ENCODE peak calls at places on chromosomes 12 and 14, in five cellular contexts. One of them, this sample, is unnamed.

GRCh38 chr14:97723834-97724770 is 926.9 kb downstream of the VRK1 start:
- DNase-seq in tibial artery: no peak
- DNase-seq in A673: no peak
- DNase-seq in WERI-Rb-1: no peak
- DNase-seq in mucosa of descending colon: no peak
- DNase-seq in this sample: no peak

GRCh38 chr14:101968186-101968585 is 3.8 kb downstream of the DYNC1H1 start:
- DNase-seq in tibial artery: no peak
- DNase-seq in A673: no peak
- DNase-seq in WERI-Rb-1: no peak
- DNase-seq in mucosa of descending colon: no peak
- DNase-seq in this sample: no peak

GRCh38 chr12:40446385-40446784 is 221.6 kb downstream of the LRRK2 start:
- DNase-seq in tibial artery: no peak
- DNase-seq in A673: peak
- DNase-seq in WERI-Rb-1: no peak
- DNase-seq in mucosa of descending colon: no peak
- DNase-seq in this sample: peak

GRCh38 chr12:98780261-98780660 is 135.2 kb downstream of the APAF1 start:
- DNase-seq in tibial artery: no peak
- DNase-seq in A673: no peak
- DNase-seq in WERI-Rb-1: no peak
- DNase-seq in mucosa of descending colon: no peak
- DNase-seq in this sample: no peak

GRCh38 chr12:48977290-48978281 is 536 bp upstream of the WNT1 start:
- DNase-seq in tibial artery: no peak
- DNase-seq in A673: peak
- DNase-seq in WERI-Rb-1: peak
- DNase-seq in mucosa of descending colon: peak
- DNase-seq in this sample: no peak

GRCh38 chr12:89172224-89172623 is 180.1 kb downstream of the DUSP6 start:
- DNase-seq in tibial artery: no peak
- DNase-seq in A673: no peak
- DNase-seq in WERI-Rb-1: no peak
- DNase-seq in mucosa of descending colon: no peak
- DNase-seq in this sample: no peak

GRCh38 chr12:9687228-9687627 is 17.7 kb downstream of the CLEC2D start:
- DNase-seq in tibial artery: no peak
- DNase-seq in A673: peak
- DNase-seq in WERI-Rb-1: no peak
- DNase-seq in mucosa of descending colon: no peak
- DNase-seq in this sample: peak

GRCh38 chr14:30573203-30573814 is 14.4 kb downstream of the G2E3 start:
- DNase-seq in tibial artery: no peak
- DNase-seq in A673: no peak
- DNase-seq in WERI-Rb-1: no peak
- DNase-seq in mucosa of descending colon: no peak
- DNase-seq in this sample: no peak

GRCh38 chr14:22159968-22160367 is 429.1 kb downstream of the DAD1 start:
- DNase-seq in tibial artery: no peak
- DNase-seq in A673: peak
- DNase-seq in WERI-Rb-1: no peak
- DNase-seq in mucosa of descending colon: peak
- DNase-seq in this sample: no peak

GRCh38 chr14:99522025-99522401 is 40.8 kb downstream of the CCNK start:
- DNase-seq in tibial artery: no peak
- DNase-seq in A673: no peak
- DNase-seq in WERI-Rb-1: no peak
- DNase-seq in mucosa of descending colon: no peak
- DNase-seq in this sample: no peak

GRCh38 chr14:51430600-51430999 is 190.6 kb downstream of the TMX1 start:
- DNase-seq in tibial artery: no peak
- DNase-seq in A673: no peak
- DNase-seq in WERI-Rb-1: no peak
- DNase-seq in mucosa of descending colon: no peak
- DNase-seq in this sample: no peak

GRCh38 chr12:24600559-24600958 is 348.3 kb downstream of the BCAT1 start:
- DNase-seq in tibial artery: no peak
- DNase-seq in A673: peak
- DNase-seq in WERI-Rb-1: no peak
- DNase-seq in mucosa of descending colon: no peak
- DNase-seq in this sample: no peak

GRCh38 chr14:87615822-87616679 is 376.9 kb downstream of the GALC start:
- DNase-seq in tibial artery: peak
- DNase-seq in A673: peak
- DNase-seq in WERI-Rb-1: peak
- DNase-seq in mucosa of descending colon: peak
- DNase-seq in this sample: no peak

GRCh38 chr12:52043386-52044212 is 7.6 kb upstream of the NR4A1 start:
- DNase-seq in tibial artery: peak
- DNase-seq in A673: no peak
- DNase-seq in WERI-Rb-1: no peak
- DNase-seq in mucosa of descending colon: no peak
- DNase-seq in this sample: no peak

GRCh38 chr14:26636571-26636970 is 38.7 kb upstream of the NOVA1 start:
- DNase-seq in tibial artery: no peak
- DNase-seq in A673: no peak
- DNase-seq in WERI-Rb-1: no peak
- DNase-seq in mucosa of descending colon: no peak
- DNase-seq in this sample: no peak

GRCh38 chr14:68417007-68417659 is 375.7 kb downstream of the ZFP36L1 start:
- DNase-seq in tibial artery: no peak
- DNase-seq in A673: no peak
- DNase-seq in WERI-Rb-1: no peak
- DNase-seq in mucosa of descending colon: no peak
- DNase-seq in this sample: no peak

GRCh38 chr14:77098470-77099353 is 654 bp downstream of the CIPC start:
- DNase-seq in tibial artery: peak
- DNase-seq in A673: no peak
- DNase-seq in WERI-Rb-1: no peak
- DNase-seq in mucosa of descending colon: peak
- DNase-seq in this sample: no peak

GRCh38 chr14:20501346-20501745 is 4.0 kb upstream of the RNASE10 start:
- DNase-seq in tibial artery: no peak
- DNase-seq in A673: no peak
- DNase-seq in WERI-Rb-1: no peak
- DNase-seq in mucosa of descending colon: no peak
- DNase-seq in this sample: no peak

GRCh38 chr12:105765053-105766019 is 373.4 kb downstream of the NUAK1 start:
- DNase-seq in tibial artery: no peak
- DNase-seq in A673: no peak
- DNase-seq in WERI-Rb-1: no peak
- DNase-seq in mucosa of descending colon: no peak
- DNase-seq in this sample: no peak

GRCh38 chr12:91695964-91696363 is 449.7 kb downstream of the BTG1 start:
- DNase-seq in tibial artery: no peak
- DNase-seq in A673: no peak
- DNase-seq in WERI-Rb-1: no peak
- DNase-seq in mucosa of descending colon: no peak
- DNase-seq in this sample: no peak

GRCh38 chr14:50917449-50917848 is 26.8 kb downstream of the PYGL start:
- DNase-seq in tibial artery: no peak
- DNase-seq in A673: no peak
- DNase-seq in WERI-Rb-1: no peak
- DNase-seq in mucosa of descending colon: no peak
- DNase-seq in this sample: no peak

GRCh38 chr12:10190558-10191388 is 11.9 kb downstream of the TMEM52B start:
- DNase-seq in tibial artery: peak
- DNase-seq in A673: peak
- DNase-seq in WERI-Rb-1: peak
- DNase-seq in mucosa of descending colon: peak
- DNase-seq in this sample: no peak

GRCh38 chr14:102063092-102063807 is 23.6 kb downstream of the HSP90AA1 start:
- DNase-seq in tibial artery: peak
- DNase-seq in A673: peak
- DNase-seq in WERI-Rb-1: peak
- DNase-seq in mucosa of descending colon: peak
- DNase-seq in this sample: peak

GRCh38 chr12:107990325-107990724 is 138.8 kb upstream of the WSCD2 start:
- DNase-seq in tibial artery: no peak
- DNase-seq in A673: peak
- DNase-seq in WERI-Rb-1: peak
- DNase-seq in mucosa of descending colon: peak
- DNase-seq in this sample: no peak
- TF ChIP-seq CTCF in tibial artery: peak
- TF ChIP-seq CTCF in A673: peak
- TF ChIP-seq CTCF in WERI-Rb-1: peak
- TF ChIP-seq CTCF in mucosa of descending colon: no peak
- TF ChIP-seq CTCF in this sample: peak

GRCh38 chr14:59460378-59460777 is 4.8 kb downstream of the GPR135 start:
- DNase-seq in tibial artery: no peak
- DNase-seq in A673: no peak
- DNase-seq in WERI-Rb-1: no peak
- DNase-seq in mucosa of descending colon: no peak
- DNase-seq in this sample: no peak

GRCh38 chr14:59461891-59462290 is 3.3 kb downstream of the GPR135 start:
- DNase-seq in tibial artery: no peak
- DNase-seq in A673: no peak
- DNase-seq in WERI-Rb-1: no peak
- DNase-seq in mucosa of descending colon: no peak
- DNase-seq in this sample: no peak

GRCh38 chr14:59465570-59466150 is 480 bp upstream of the GPR135 start:
- DNase-seq in tibial artery: no peak
- DNase-seq in A673: no peak
- DNase-seq in WERI-Rb-1: no peak
- DNase-seq in mucosa of descending colon: no peak
- DNase-seq in this sample: no peak

GRCh38 chr14:59463773-59464650 is 1.2 kb downstream of the GPR135 start:
- DNase-seq in tibial artery: no peak
- DNase-seq in A673: no peak
- DNase-seq in WERI-Rb-1: no peak
- DNase-seq in mucosa of descending colon: peak
- DNase-seq in this sample: no peak

DNA sequence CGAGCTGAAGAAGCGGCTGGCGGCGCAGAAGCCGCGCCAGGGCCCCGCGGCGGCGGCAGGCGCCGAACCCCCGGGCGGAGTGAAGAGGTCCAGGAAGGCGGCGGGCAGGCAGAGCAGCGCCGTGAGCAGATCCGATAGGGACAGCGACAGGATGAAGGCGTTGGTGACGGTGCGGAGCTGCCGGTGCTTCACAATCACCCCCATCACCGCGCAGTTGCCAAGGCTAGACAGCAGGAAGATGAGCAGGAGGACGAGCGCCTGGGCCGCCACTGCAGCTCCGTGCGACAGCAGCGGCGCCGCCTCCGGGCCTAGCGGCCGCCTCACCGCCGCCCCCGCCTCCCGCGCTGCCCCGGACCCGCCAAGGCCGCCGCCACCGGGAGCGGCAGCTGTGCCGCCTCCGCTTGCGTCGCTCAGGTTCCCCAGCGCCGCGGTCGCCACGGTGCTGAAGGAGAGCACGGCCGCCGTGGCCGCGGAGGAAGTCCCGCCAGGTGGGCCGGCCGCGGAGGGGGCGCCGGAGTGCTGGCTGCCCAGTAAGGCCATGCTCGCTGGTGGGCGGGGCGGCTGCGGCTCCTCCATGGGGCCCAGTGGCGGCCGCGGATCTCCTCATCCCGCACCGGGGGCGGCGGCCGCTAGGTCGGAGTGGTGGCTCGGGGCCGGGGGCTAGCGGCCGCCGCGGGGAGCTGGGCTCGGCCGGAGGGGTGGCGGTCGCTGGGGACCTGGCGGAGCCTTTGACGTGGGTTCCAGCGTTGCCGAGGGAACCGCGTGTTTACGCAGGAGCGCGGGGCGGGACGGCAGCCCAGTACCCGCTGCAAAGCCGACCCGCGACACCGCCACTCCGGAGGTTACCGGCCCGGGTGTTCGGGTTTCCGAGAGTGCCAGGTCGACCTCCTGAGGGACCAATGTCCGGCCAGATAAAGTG is at the start of gene GPR135:
- DNase-seq in tibial artery: peak
- DNase-seq in A673: peak
- DNase-seq in WERI-Rb-1: peak
- DNase-seq in mucosa of descending colon: peak
- DNase-seq in this sample: no peak
- H3K4me3 ChIP-seq in tibial artery: peak
- H3K4me3 ChIP-seq in A673: peak
- H3K4me3 ChIP-seq in WERI-Rb-1: peak
- H3K4me3 ChIP-seq in mucosa of descending colon: peak
- H3K4me3 ChIP-seq in this sample: peak

GRCh38 chr12:109476807-109477184 is 304 bp downstream of the KCTD10 start:
- DNase-seq in tibial artery: no peak
- DNase-seq in A673: no peak
- DNase-seq in WERI-Rb-1: no peak
- DNase-seq in mucosa of descending colon: no peak
- DNase-seq in this sample: no peak

GRCh38 chr12:109475121-109475520 is 2.0 kb downstream of the KCTD10 start:
- DNase-seq in tibial artery: no peak
- DNase-seq in A673: no peak
- DNase-seq in WERI-Rb-1: no peak
- DNase-seq in mucosa of descending colon: no peak
- DNase-seq in this sample: no peak

GRCh38 chr12:109475993-109476806 is 900 bp downstream of the KCTD10 start:
- DNase-seq in tibial artery: no peak
- DNase-seq in A673: no peak
- DNase-seq in WERI-Rb-1: no peak
- DNase-seq in mucosa of descending colon: peak
- DNase-seq in this sample: no peak

GRCh38 chr12:109477963-109478315 is 505 bp downstream of the UBE3B start:
- DNase-seq in tibial artery: no peak
- DNase-seq in A673: no peak
- DNase-seq in WERI-Rb-1: no peak
- DNase-seq in mucosa of descending colon: no peak
- DNase-seq in this sample: no peak

GRCh38 chr12:109477185-109477962 is at the start of the genes KCTD10 and UBE3B:
- DNase-seq in tibial artery: peak
- DNase-seq in A673: peak
- DNase-seq in WERI-Rb-1: peak
- DNase-seq in mucosa of descending colon: peak
- DNase-seq in this sample: peak
- TF ChIP-seq CTCF in tibial artery: no peak
- TF ChIP-seq CTCF in A673: no peak
- TF ChIP-seq CTCF in WERI-Rb-1: no peak
- TF ChIP-seq CTCF in mucosa of descending colon: no peak
- TF ChIP-seq CTCF in this sample: no peak

GRCh38 chr12:110287986-110288385 is 6.9 kb downstream of the ATP2A2 start:
- DNase-seq in tibial artery: no peak
- DNase-seq in A673: no peak
- DNase-seq in WERI-Rb-1: no peak
- DNase-seq in mucosa of descending colon: no peak
- DNase-seq in this sample: no peak

GRCh38 chr12:110284597-110284996 is 3.5 kb downstream of the ATP2A2 start:
- DNase-seq in tibial artery: no peak
- DNase-seq in A673: no peak
- DNase-seq in WERI-Rb-1: no peak
- DNase-seq in mucosa of descending colon: no peak
- DNase-seq in this sample: no peak

GRCh38 chr12:110289021-110289710 is 8.1 kb downstream of the ATP2A2 start:
- DNase-seq in tibial artery: no peak
- DNase-seq in A673: no peak
- DNase-seq in WERI-Rb-1: no peak
- DNase-seq in mucosa of descending colon: no peak
- DNase-seq in this sample: no peak

DNA sequence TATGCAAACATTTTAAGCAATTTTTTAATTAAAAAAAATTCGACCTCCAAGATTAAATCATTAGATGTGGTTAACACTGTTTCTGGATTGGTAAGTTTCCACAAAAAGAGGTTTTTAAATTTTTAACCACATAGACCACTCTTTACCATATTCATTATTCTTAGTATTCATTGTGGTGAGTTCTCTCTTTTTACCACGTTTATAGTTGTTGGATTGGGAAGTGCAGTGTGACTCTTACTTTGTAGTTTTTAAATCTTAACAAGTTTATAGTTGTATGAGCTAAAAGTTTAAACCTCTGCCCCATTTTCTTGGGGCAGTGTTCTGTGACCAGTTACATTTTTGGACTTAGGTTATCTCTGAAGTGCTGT is 8.6 kb downstream of the ATP2A2 start:
- DNase-seq in tibial artery: no peak
- DNase-seq in A673: no peak
- DNase-seq in WERI-Rb-1: no peak
- DNase-seq in mucosa of descending colon: no peak
- DNase-seq in this sample: no peak
- H3K4me3 ChIP-seq in tibial artery: no peak
- H3K4me3 ChIP-seq in A673: no peak
- H3K4me3 ChIP-seq in WERI-Rb-1: no peak
- H3K4me3 ChIP-seq in mucosa of descending colon: no peak
- H3K4me3 ChIP-seq in this sample: no peak

This sample was measured in HFF-Myc.